ENCODE peak calls at places on chromosomes 1 and 21, in eight cellular contexts. One of them, this sample, is unnamed.

GRCh38 chr21:43609501-43610340 is 49.6 kb downstream of the HSF2BP start:
- DNase-seq in pancreas: peak; percentile 73
- DNase-seq in fibroblast of villous mesenchyme: peak; percentile 93
- DNase-seq in A673: peak; percentile 90
- DNase-seq in heart right ventricle: no peak
- DNase-seq in CD8-positive, alpha-beta T cell: no peak
- DNase-seq in glutamatergic neuron: no peak
- DNase-seq in WTC11: no peak
- DNase-seq in this sample: no peak

GRCh38 chr1:167060141-167061072 is 29.8 kb downstream of the GPA33 start:
- DNase-seq in pancreas: no peak
- DNase-seq in fibroblast of villous mesenchyme: no peak
- DNase-seq in A673: peak; percentile 47
- DNase-seq in heart right ventricle: no peak
- DNase-seq in CD8-positive, alpha-beta T cell: no peak
- DNase-seq in glutamatergic neuron: no peak
- DNase-seq in WTC11: no peak
- DNase-seq in this sample: no peak

GRCh38 chr1:9852410-9853301 is 28.9 kb upstream of the CLSTN1 start:
- DNase-seq in pancreas: no peak
- DNase-seq in fibroblast of villous mesenchyme: peak; percentile 87
- DNase-seq in A673: peak; percentile 59
- DNase-seq in heart right ventricle: no peak
- DNase-seq in CD8-positive, alpha-beta T cell: no peak
- DNase-seq in glutamatergic neuron: peak; percentile 62
- DNase-seq in WTC11: no peak
- DNase-seq in this sample: no peak

GRCh38 chr1:26177182-26177684 is at the start of gene CNKSR1:
- DNase-seq in pancreas: peak; percentile 82
- DNase-seq in fibroblast of villous mesenchyme: no peak
- DNase-seq in A673: no peak
- DNase-seq in heart right ventricle: no peak
- DNase-seq in CD8-positive, alpha-beta T cell: no peak
- DNase-seq in glutamatergic neuron: no peak
- DNase-seq in WTC11: peak; percentile 94
- DNase-seq in this sample: no peak

GRCh38 chr1:170545476-170545875 is 13.5 kb downstream of the GORAB start:
- DNase-seq in pancreas: no peak
- DNase-seq in fibroblast of villous mesenchyme: peak; percentile 93
- DNase-seq in A673: no peak
- DNase-seq in heart right ventricle: no peak
- DNase-seq in CD8-positive, alpha-beta T cell: no peak
- DNase-seq in glutamatergic neuron: no peak
- DNase-seq in WTC11: no peak
- DNase-seq in this sample: no peak

GRCh38 chr21:44722701-44723100 is 11.3 kb upstream of the TSPEAR start:
- DNase-seq in pancreas: no peak
- DNase-seq in fibroblast of villous mesenchyme: no peak
- DNase-seq in A673: no peak
- DNase-seq in heart right ventricle: no peak
- DNase-seq in CD8-positive, alpha-beta T cell: no peak
- DNase-seq in glutamatergic neuron: no peak
- DNase-seq in WTC11: no peak
- DNase-seq in this sample: no peak

GRCh38 chr1:51690285-51690961 is 73.5 kb downstream of the OSBPL9 start:
- DNase-seq in pancreas: peak; percentile 28
- DNase-seq in fibroblast of villous mesenchyme: peak; percentile 84
- DNase-seq in A673: no peak
- DNase-seq in heart right ventricle: no peak
- DNase-seq in CD8-positive, alpha-beta T cell: no peak
- DNase-seq in glutamatergic neuron: no peak
- DNase-seq in WTC11: no peak
- DNase-seq in this sample: no peak

GRCh38 chr1:181114574-181115366 is 26.3 kb downstream of the IER5 start:
- DNase-seq in pancreas: no peak
- DNase-seq in fibroblast of villous mesenchyme: no peak
- DNase-seq in A673: no peak
- DNase-seq in heart right ventricle: no peak
- DNase-seq in CD8-positive, alpha-beta T cell: no peak
- DNase-seq in glutamatergic neuron: no peak
- DNase-seq in WTC11: no peak
- DNase-seq in this sample: no peak

GRCh38 chr1:3996846-3997705 is 97.0 kb upstream of the C1orf174 start:
- DNase-seq in pancreas: no peak
- DNase-seq in fibroblast of villous mesenchyme: no peak
- DNase-seq in A673: no peak
- DNase-seq in heart right ventricle: no peak
- DNase-seq in CD8-positive, alpha-beta T cell: no peak
- DNase-seq in glutamatergic neuron: no peak
- DNase-seq in WTC11: no peak
- DNase-seq in this sample: no peak

GRCh38 chr1:202310746-202311145 is 31.0 kb downstream of the UBE2T start:
- DNase-seq in pancreas: no peak
- DNase-seq in fibroblast of villous mesenchyme: no peak
- DNase-seq in A673: no peak
- DNase-seq in heart right ventricle: no peak
- DNase-seq in CD8-positive, alpha-beta T cell: no peak
- DNase-seq in glutamatergic neuron: no peak
- DNase-seq in WTC11: no peak
- DNase-seq in this sample: no peak

GRCh38 chr1:111656093-111657017 is 36.8 kb downstream of the RAP1A start:
- DNase-seq in pancreas: no peak
- DNase-seq in fibroblast of villous mesenchyme: peak; percentile 92
- DNase-seq in A673: peak; percentile 31
- DNase-seq in heart right ventricle: no peak
- DNase-seq in CD8-positive, alpha-beta T cell: no peak
- DNase-seq in glutamatergic neuron: no peak
- DNase-seq in WTC11: no peak
- DNase-seq in this sample: no peak
- TF ChIP-seq CTCF in pancreas: no peak
- TF ChIP-seq CTCF in fibroblast of villous mesenchyme: peak; percentile 55
- TF ChIP-seq CTCF in A673: peak; percentile 46
- TF ChIP-seq CTCF in heart right ventricle: peak; percentile 64
- TF ChIP-seq CTCF in CD8-positive, alpha-beta T cell: peak; percentile 62
- TF ChIP-seq CTCF in glutamatergic neuron: peak; percentile 29
- TF ChIP-seq CTCF in WTC11: no peak
- TF ChIP-seq CTCF in this sample: peak; percentile 32

GRCh38 chr21:42012763-42013329 is 2.7 kb upstream of the ZBTB21 start:
- DNase-seq in pancreas: no peak
- DNase-seq in fibroblast of villous mesenchyme: no peak
- DNase-seq in A673: no peak
- DNase-seq in heart right ventricle: no peak
- DNase-seq in CD8-positive, alpha-beta T cell: no peak
- DNase-seq in glutamatergic neuron: no peak
- DNase-seq in WTC11: no peak
- DNase-seq in this sample: no peak

GRCh38 chr21:42009018-42009830 is 936 bp downstream of the ZBTB21 start:
- DNase-seq in pancreas: peak; percentile 72
- DNase-seq in fibroblast of villous mesenchyme: peak; percentile 82
- DNase-seq in A673: peak; percentile 40
- DNase-seq in heart right ventricle: peak; percentile 50
- DNase-seq in CD8-positive, alpha-beta T cell: peak; percentile 33
- DNase-seq in glutamatergic neuron: peak; percentile 61
- DNase-seq in WTC11: peak; percentile 62
- DNase-seq in this sample: peak; percentile 50

GRCh38 chr21:42012344-42012743 is 2.2 kb upstream of the ZBTB21 start:
- DNase-seq in pancreas: no peak
- DNase-seq in fibroblast of villous mesenchyme: no peak
- DNase-seq in A673: no peak
- DNase-seq in heart right ventricle: no peak
- DNase-seq in CD8-positive, alpha-beta T cell: no peak
- DNase-seq in glutamatergic neuron: no peak
- DNase-seq in WTC11: no peak
- DNase-seq in this sample: no peak

GRCh38 chr21:42009831-42010506 is at the start of gene ZBTB21:
- DNase-seq in pancreas: peak; percentile 97
- DNase-seq in fibroblast of villous mesenchyme: peak; percentile 98
- DNase-seq in A673: peak; percentile 98
- DNase-seq in heart right ventricle: peak; percentile 99
- DNase-seq in CD8-positive, alpha-beta T cell: peak; percentile 98
- DNase-seq in glutamatergic neuron: peak; percentile 100
- DNase-seq in WTC11: peak; percentile 97
- DNase-seq in this sample: peak; percentile 96

DNA sequence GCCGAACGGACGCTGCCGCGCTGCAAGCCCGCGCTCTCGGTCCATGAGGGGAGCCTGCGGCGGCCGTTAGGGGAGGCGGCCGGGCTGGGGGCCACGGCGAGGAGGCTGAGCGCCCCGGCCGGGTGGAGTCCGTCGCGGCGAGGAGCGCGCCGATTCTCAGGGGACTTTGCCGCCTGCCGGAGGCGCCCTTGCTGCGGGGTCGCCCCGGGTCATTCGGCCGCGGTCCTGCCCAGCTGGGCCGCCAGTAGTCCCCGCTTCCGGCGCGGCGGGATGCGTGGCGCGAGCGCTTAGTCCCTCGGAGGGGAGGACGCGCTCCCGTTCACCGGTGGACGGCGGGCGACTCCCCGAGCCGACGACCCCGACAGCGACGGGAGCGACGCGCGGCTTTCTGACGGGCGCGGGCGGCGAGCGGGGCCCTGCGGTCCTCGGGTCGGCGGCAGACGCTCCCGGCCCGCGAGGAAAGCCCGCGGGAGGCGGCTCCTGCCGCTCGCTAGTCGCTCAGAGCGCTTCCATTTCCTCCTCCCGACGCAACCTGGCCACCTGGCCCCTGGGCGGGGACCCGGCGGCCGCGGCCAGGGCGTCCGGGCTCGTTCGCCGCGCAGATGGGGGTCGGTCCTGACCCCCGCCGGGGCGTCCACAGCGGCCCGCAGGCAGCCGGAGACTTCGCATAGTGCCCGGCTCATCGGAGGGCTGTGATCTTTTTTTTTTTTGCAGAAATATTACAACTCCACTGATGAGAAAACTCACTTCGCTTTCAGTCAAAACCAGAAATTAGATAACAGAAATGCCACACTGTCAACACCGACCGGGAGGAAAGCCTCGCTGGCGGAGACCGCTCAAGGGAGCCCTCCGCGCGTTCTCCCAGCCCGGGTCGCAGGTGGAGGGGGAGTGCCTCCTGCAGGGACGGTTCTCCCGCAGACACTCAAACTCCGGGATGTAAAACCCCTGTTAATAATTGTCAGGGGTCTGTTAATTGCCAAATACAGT is 640 bp upstream of the ZBTB21 start:
- DNase-seq in pancreas: peak; percentile 39
- DNase-seq in fibroblast of villous mesenchyme: peak; percentile 25
- DNase-seq in A673: peak; percentile 37
- DNase-seq in heart right ventricle: peak; percentile 71
- DNase-seq in CD8-positive, alpha-beta T cell: peak; percentile 31
- DNase-seq in glutamatergic neuron: peak; percentile 61
- DNase-seq in WTC11: peak; percentile 38
- DNase-seq in this sample: peak; percentile 62
- TF ChIP-seq CTCF in pancreas: no peak
- TF ChIP-seq CTCF in fibroblast of villous mesenchyme: peak; percentile 8
- TF ChIP-seq CTCF in A673: no peak
- TF ChIP-seq CTCF in heart right ventricle: peak; percentile 18
- TF ChIP-seq CTCF in CD8-positive, alpha-beta T cell: no peak
- TF ChIP-seq CTCF in glutamatergic neuron: no peak
- TF ChIP-seq CTCF in WTC11: no peak
- TF ChIP-seq CTCF in this sample: peak; percentile 26

GRCh38 chr1:117567976-117568375 is 37.9 kb upstream of the TENT5C start:
- DNase-seq in pancreas: no peak
- DNase-seq in fibroblast of villous mesenchyme: no peak
- DNase-seq in A673: no peak
- DNase-seq in heart right ventricle: no peak
- DNase-seq in CD8-positive, alpha-beta T cell: no peak
- DNase-seq in glutamatergic neuron: no peak
- DNase-seq in WTC11: no peak
- DNase-seq in this sample: no peak

GRCh38 chr1:117571496-117571895 is 34.4 kb upstream of the TENT5C start:
- DNase-seq in pancreas: no peak
- DNase-seq in fibroblast of villous mesenchyme: no peak
- DNase-seq in A673: no peak
- DNase-seq in heart right ventricle: no peak
- DNase-seq in CD8-positive, alpha-beta T cell: no peak
- DNase-seq in glutamatergic neuron: no peak
- DNase-seq in WTC11: no peak
- DNase-seq in this sample: no peak

GRCh38 chr1:117570988-117571409 is 34.8 kb upstream of the TENT5C start:
- DNase-seq in pancreas: peak; percentile 81
- DNase-seq in fibroblast of villous mesenchyme: no peak
- DNase-seq in A673: no peak
- DNase-seq in heart right ventricle: no peak
- DNase-seq in CD8-positive, alpha-beta T cell: no peak
- DNase-seq in glutamatergic neuron: no peak
- DNase-seq in WTC11: no peak
- DNase-seq in this sample: no peak

GRCh38 chr1:117568999-117569398 is 36.8 kb upstream of the TENT5C start:
- DNase-seq in pancreas: no peak
- DNase-seq in fibroblast of villous mesenchyme: no peak
- DNase-seq in A673: no peak
- DNase-seq in heart right ventricle: no peak
- DNase-seq in CD8-positive, alpha-beta T cell: no peak
- DNase-seq in glutamatergic neuron: no peak
- DNase-seq in WTC11: no peak
- DNase-seq in this sample: no peak

GRCh38 chr1:117569956-117570355 is 35.9 kb upstream of the TENT5C start:
- DNase-seq in pancreas: no peak
- DNase-seq in fibroblast of villous mesenchyme: no peak
- DNase-seq in A673: no peak
- DNase-seq in heart right ventricle: no peak
- DNase-seq in CD8-positive, alpha-beta T cell: no peak
- DNase-seq in glutamatergic neuron: no peak
- DNase-seq in WTC11: no peak
- DNase-seq in this sample: no peak
- TF ChIP-seq CTCF in pancreas: no peak
- TF ChIP-seq CTCF in fibroblast of villous mesenchyme: no peak
- TF ChIP-seq CTCF in A673: no peak
- TF ChIP-seq CTCF in heart right ventricle: no peak
- TF ChIP-seq CTCF in CD8-positive, alpha-beta T cell: no peak
- TF ChIP-seq CTCF in glutamatergic neuron: no peak
- TF ChIP-seq CTCF in WTC11: no peak
- TF ChIP-seq CTCF in this sample: no peak

GRCh38 chr1:173916667-173917066 is 460 bp downstream of the SERPINC1 start:
- DNase-seq in pancreas: no peak
- DNase-seq in fibroblast of villous mesenchyme: no peak
- DNase-seq in A673: no peak
- DNase-seq in heart right ventricle: no peak
- DNase-seq in CD8-positive, alpha-beta T cell: no peak
- DNase-seq in glutamatergic neuron: no peak
- DNase-seq in WTC11: no peak
- DNase-seq in this sample: no peak

GRCh38 chr1:173915596-173915995 is 1.5 kb downstream of the SERPINC1 start:
- DNase-seq in pancreas: no peak
- DNase-seq in fibroblast of villous mesenchyme: no peak
- DNase-seq in A673: no peak
- DNase-seq in heart right ventricle: no peak
- DNase-seq in CD8-positive, alpha-beta T cell: no peak
- DNase-seq in glutamatergic neuron: no peak
- DNase-seq in WTC11: no peak
- DNase-seq in this sample: no peak

GRCh38 chr1:173917149-173917548 is at the start of gene SERPINC1:
- DNase-seq in pancreas: no peak
- DNase-seq in fibroblast of villous mesenchyme: no peak
- DNase-seq in A673: no peak
- DNase-seq in heart right ventricle: no peak
- DNase-seq in CD8-positive, alpha-beta T cell: no peak
- DNase-seq in glutamatergic neuron: no peak
- DNase-seq in WTC11: no peak
- DNase-seq in this sample: no peak

GRCh38 chr1:173913111-173913510 is 4.0 kb downstream of the SERPINC1 start:
- DNase-seq in pancreas: no peak
- DNase-seq in fibroblast of villous mesenchyme: no peak
- DNase-seq in A673: no peak
- DNase-seq in heart right ventricle: no peak
- DNase-seq in CD8-positive, alpha-beta T cell: no peak
- DNase-seq in glutamatergic neuron: no peak
- DNase-seq in WTC11: no peak
- DNase-seq in this sample: no peak

GRCh38 chr1:173914366-173914871 is 2.7 kb downstream of the SERPINC1 start:
- DNase-seq in pancreas: no peak
- DNase-seq in fibroblast of villous mesenchyme: peak; percentile 17
- DNase-seq in A673: peak; percentile 50
- DNase-seq in heart right ventricle: no peak
- DNase-seq in CD8-positive, alpha-beta T cell: no peak
- DNase-seq in glutamatergic neuron: peak; percentile 44
- DNase-seq in WTC11: peak; percentile 58
- DNase-seq in this sample: peak; percentile 58
- TF ChIP-seq CTCF in pancreas: peak; percentile 25
- TF ChIP-seq CTCF in fibroblast of villous mesenchyme: peak; percentile 72
- TF ChIP-seq CTCF in A673: peak; percentile 83
- TF ChIP-seq CTCF in heart right ventricle: peak; percentile 32
- TF ChIP-seq CTCF in CD8-positive, alpha-beta T cell: peak; percentile 31
- TF ChIP-seq CTCF in glutamatergic neuron: peak; percentile 76
- TF ChIP-seq CTCF in WTC11: peak; percentile 77
- TF ChIP-seq CTCF in this sample: peak; percentile 49

This sample was measured in GM13976.